ENCODE peak calls at places on chromosome 17, in six cellular contexts. B is uterus, H is prostate gland, P is A549, Z is esophagus squamous epithelium, C is adrenal gland. M is an unnamed sample.

GRCh38 chr17:38459556-38459955 is 31.3 kb downstream of the ARHGAP23 start:
- DNase-seq in B (no peak), P (no peak), H (no peak), C (no peak), Z (no peak), M (no peak)

GRCh38 chr17:65278050-65278819 is 141.1 kb downstream of the RGS9 start:
- DNase-seq in C (peak; percentile 62), H (peak; percentile 44), Z (no peak), B (peak; percentile 24), P (peak; percentile 87), M (no peak)

GRCh38 chr17:38454528-38454927 is 26.3 kb downstream of the ARHGAP23 start:
- DNase-seq in H (peak; percentile 84), C (peak; percentile 98), Z (peak; percentile 29), P (peak; percentile 97), B (peak; percentile 80), M (peak; percentile 81)

GRCh38 chr17:76004750-76005262 is 4.2 kb downstream of the CDK3 start:
- DNase-seq in Z (no peak), H (no peak), P (no peak), C (no peak), B (no peak), M (no peak)

GRCh38 chr17:62101090-62101489 is 36.0 kb upstream of the MED13 start:
- DNase-seq in P (no peak), B (no peak), C (no peak), H (no peak), Z (no peak), M (no peak)

GRCh38 chr17:28118362-28118761 is 75.9 kb downstream of the NLK start:
- DNase-seq in C (no peak), P (no peak), B (no peak), H (no peak), Z (no peak), M (no peak)

GRCh38 chr17:2398188-2398587 is 2.7 kb downstream of the MNT start:
- DNase-seq in P (no peak), H (no peak), B (peak; percentile 18), Z (no peak), C (no peak), M (no peak)

GRCh38 chr17:61560071-61560470 is 30.9 kb downstream of the NACA2 start:
- DNase-seq in P (no peak), Z (no peak), B (no peak), H (no peak), C (no peak), M (no peak)

GRCh38 chr17:9151091-9151490 is 129.8 kb downstream of the NTN1 start:
- DNase-seq in B (no peak), H (no peak), C (no peak), Z (no peak), P (no peak), M (no peak)

GRCh38 chr17:56009795-56010715 is 143.2 kb upstream of the ANKFN1 start:
- DNase-seq in B (no peak), C (no peak), H (no peak), P (no peak), Z (no peak), M (no peak)

GRCh38 chr17:48024149-48025039 is 13.2 kb downstream of the COPZ2 start:
- DNase-seq in Z (no peak), H (peak; percentile 36), C (peak; percentile 70), B (peak; percentile 39), P (peak; percentile 49), M (no peak)

GRCh38 chr17:31147507-31148202 is 52.9 kb downstream of the NF1 start:
- DNase-seq in C (no peak), H (no peak), Z (no peak), P (no peak), B (no peak), M (no peak)

GRCh38 chr17:61409301-61410099 is 9.9 kb downstream of the TBX2 start:
- DNase-seq in Z (no peak), P (peak; percentile 91), H (peak; percentile 56), B (peak; percentile 78), C (peak; percentile 72), M (peak; percentile 59)

GRCh38 chr17:52025231-52025630 is 133.3 kb downstream of the CA10 start:
- DNase-seq in P (no peak), B (no peak), H (no peak), Z (no peak), C (no peak), M (no peak)

GRCh38 chr17:75404223-75404738 is 1.2 kb downstream of the GRB2 start:
- DNase-seq in Z (no peak), B (peak; percentile 61), P (peak; percentile 89), H (peak; percentile 54), C (peak; percentile 84), M (no peak)

GRCh38 chr17:40931311-40931710 is 6.1 kb downstream of the KRT23 start:
- DNase-seq in C (no peak), P (no peak), B (no peak), Z (no peak), H (no peak), M (no peak)

GRCh38 chr17:2435181-2435741 is 34.4 kb upstream of the MNT start:
- DNase-seq in Z (no peak), P (no peak), C (no peak), H (no peak), B (no peak), M (no peak)

GRCh38 chr17:58989629-58990028 is 117.1 kb downstream of the TRIM37 start:
- DNase-seq in P (no peak), H (no peak), B (no peak), C (no peak), Z (no peak), M (no peak)

GRCh38 chr17:44213403-44214229 is 5.9 kb downstream of the UBTF start:
- DNase-seq in C (no peak), B (no peak), P (no peak), H (no peak), Z (no peak), M (no peak)

GRCh38 chr17:44209786-44210341 is 9.6 kb downstream of the UBTF start:
- DNase-seq in H (no peak), B (no peak), P (no peak), Z (no peak), C (no peak), M (no peak)

GRCh38 chr17:44212507-44213402 is 6.7 kb downstream of the UBTF start:
- DNase-seq in H (no peak), P (no peak), C (no peak), B (no peak), Z (no peak), M (no peak)

GRCh38 chr17:44210342-44211192 is 8.9 kb downstream of the UBTF start:
- DNase-seq in B (peak; percentile 89), C (peak; percentile 94), Z (peak; percentile 35), P (peak; percentile 91), H (peak; percentile 75), M (peak; percentile 67)

DNA sequence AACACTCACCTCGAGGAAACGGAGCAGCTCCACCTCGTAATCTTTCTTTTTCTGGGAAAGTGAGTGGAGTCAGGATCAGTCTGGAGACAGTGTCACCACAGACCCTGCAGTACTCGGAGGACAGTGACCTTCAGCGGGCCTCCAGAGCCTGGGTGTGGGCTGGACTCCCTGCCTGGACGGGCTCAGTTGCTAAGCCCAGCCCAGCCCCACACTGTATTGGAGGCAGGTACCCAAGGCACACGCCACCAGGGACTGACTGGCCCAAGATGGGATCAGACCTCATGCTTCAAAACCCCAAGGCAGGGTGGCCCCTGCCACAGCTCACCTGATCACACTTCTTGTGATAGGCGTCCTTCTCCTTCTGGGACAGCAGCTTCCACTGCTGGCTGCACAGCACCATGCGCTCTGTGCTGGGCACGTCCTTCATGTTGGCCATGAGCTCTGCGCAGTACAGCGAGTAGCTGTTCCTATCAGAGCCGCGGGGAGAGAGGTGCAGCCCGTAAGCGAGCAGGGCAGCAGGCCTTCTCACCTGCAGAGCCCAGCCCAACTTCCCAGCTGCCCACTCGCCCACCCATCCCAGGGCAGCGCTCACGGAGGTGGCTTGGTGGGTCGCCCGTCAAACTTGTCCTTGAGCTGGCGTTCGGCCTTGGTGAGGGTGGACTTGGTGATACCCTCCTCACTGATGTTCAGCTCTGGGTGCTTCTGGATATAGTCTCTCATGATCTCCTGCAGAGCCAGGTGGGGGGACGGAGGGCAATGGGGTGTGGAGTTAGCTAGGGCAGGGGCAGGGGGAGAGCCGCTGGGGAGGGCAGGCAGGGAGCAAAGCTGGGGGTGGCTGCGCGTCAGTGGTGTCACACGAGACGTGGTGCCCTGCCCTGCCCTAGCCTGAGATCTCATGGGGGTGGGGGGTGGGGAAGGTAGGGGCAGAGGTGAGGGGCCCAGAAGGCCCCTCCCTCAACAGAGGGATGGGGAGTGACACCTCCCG is 7.9 kb downstream of the UBTF start:
- DNase-seq in C (no peak), P (no peak), H (no peak), B (no peak), Z (no peak), M (no peak)
- TF ChIP-seq POLR2A in C (no peak), P (no peak), H (no peak), B (no peak), Z (no peak), M (no peak)

GRCh38 chr17:82461827-82462524 is 3.4 kb downstream of the NARF start:
- DNase-seq in P (no peak), H (no peak), C (no peak), Z (no peak), B (no peak), M (no peak)

GRCh38 chr17:82458885-82459424 is 414 bp downstream of the NARF start:
- DNase-seq in H (no peak), Z (no peak), B (no peak), C (no peak), P (no peak), M (no peak)

GRCh38 chr17:82457790-82458129 is 781 bp upstream of the NARF start:
- DNase-seq in Z (no peak), H (no peak), C (no peak), B (no peak), P (no peak), M (no peak)

GRCh38 chr17:82457071-82457789 is 1.3 kb upstream of the NARF start:
- DNase-seq in B (no peak), H (no peak), P (no peak), Z (no peak), C (peak; percentile 61), M (no peak)

GRCh38 chr17:82458130-82458884 is at the start of gene NARF:
- DNase-seq in C (peak; percentile 99), H (peak; percentile 98), B (peak; percentile 97), P (peak; percentile 100), Z (peak; percentile 85), M (peak; percentile 97)
- TF ChIP-seq POLR2A in C (peak; percentile 98), H (peak; percentile 93), B (peak; percentile 100), P (peak; percentile 69), Z (no peak), M (peak; percentile 99)

DNA sequence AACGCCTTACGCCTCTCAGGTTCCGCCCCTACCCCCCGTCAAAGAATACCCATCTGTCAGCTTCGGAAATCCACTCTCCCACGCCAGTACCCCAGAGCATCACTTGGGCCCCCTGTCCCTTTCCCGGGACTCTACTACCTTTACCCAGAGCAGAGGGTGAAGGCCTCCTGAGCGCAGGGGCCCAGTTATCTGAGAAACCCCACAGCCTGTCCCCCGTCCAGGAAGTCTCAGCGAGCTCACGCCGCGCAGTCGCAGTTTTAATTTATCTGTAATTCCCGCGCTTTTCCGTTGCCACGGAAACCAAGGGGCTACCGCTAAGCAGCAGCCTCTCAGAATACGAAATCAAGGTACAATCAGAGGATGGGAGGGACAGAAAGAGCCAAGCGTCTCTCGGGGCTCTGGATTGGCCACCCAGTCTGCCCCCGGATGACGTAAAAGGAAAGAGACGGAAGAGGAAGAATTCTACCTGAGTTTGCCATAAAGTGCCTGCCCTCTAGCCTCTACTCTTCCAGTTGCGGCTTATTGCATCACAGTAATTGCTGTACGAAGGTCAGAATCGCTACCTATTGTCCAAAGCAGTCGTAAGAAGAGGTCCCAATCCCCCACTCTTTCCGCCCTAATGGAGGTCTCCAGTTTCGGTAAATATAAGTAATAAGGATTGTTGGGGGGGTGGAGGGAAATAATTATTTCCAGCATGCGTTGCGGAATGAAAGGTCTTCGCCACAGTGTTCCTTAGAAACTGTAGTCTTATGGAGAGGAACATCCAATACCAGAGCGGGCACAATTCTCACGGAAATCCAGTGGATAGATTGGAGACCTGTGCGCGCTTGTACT is at the start of gene BRCA1:
- DNase-seq in H (peak; percentile 96), P (peak; percentile 100), C (peak; percentile 98), B (peak; percentile 90), Z (peak; percentile 74), M (peak; percentile 96)
- TF ChIP-seq POLR2A in H (peak; percentile 62), P (peak; percentile 37), C (peak; percentile 54), B (no peak), Z (no peak), M (peak; percentile 40)

GRCh38 chr17:43528319-43528987 is 17.7 kb downstream of the ETV4 start:
- DNase-seq in C (peak; percentile 81), B (no peak), P (no peak), H (no peak), Z (no peak), M (no peak)
- TF ChIP-seq POLR2A in C (no peak), B (no peak), P (no peak), H (no peak), Z (no peak), M (no peak)

M was measured in breast epithelium.